ENCODE peak calls at places on chromosomes 13 and 19, in nine cellular contexts. One of them, this sample, is unnamed. For H3K4me1, the result is how much of the 10 kb centered on the place peaks cover.

GRCh38 chr19:8113017-8113416 is 36.4 kb downstream of the FBN3 start:
- DNase-seq in gastrocnemius medialis: no peak
- DNase-seq in A549: no peak
- DNase-seq in GM23248: no peak
- DNase-seq in tibial nerve: no peak
- DNase-seq in heart right ventricle: no peak
- DNase-seq in mesenchymal stem cell: no peak
- DNase-seq in thyroid gland: peak
- DNase-seq in transverse colon: no peak
- DNase-seq in this sample: no peak

GRCh38 chr13:102020611-102021216 is 381.1 kb downstream of the FGF14 start:
- DNase-seq in gastrocnemius medialis: no peak
- DNase-seq in transverse colon: no peak
- DNase-seq in thyroid gland: no peak
- DNase-seq in heart right ventricle: no peak
- DNase-seq in A549: no peak
- DNase-seq in tibial nerve: no peak
- DNase-seq in mesenchymal stem cell: no peak
- DNase-seq in GM23248: no peak
- DNase-seq in this sample: no peak

GRCh38 chr19:39916851-39917396 is 17.5 kb downstream of the FCGBP start:
- DNase-seq in thyroid gland: no peak
- DNase-seq in GM23248: no peak
- DNase-seq in A549: no peak
- DNase-seq in transverse colon: no peak
- DNase-seq in tibial nerve: no peak
- DNase-seq in gastrocnemius medialis: no peak
- DNase-seq in mesenchymal stem cell: no peak
- DNase-seq in heart right ventricle: no peak
- DNase-seq in this sample: no peak

GRCh38 chr13:99446242-99446641 is 55.0 kb upstream of the TM9SF2 start:
- DNase-seq in tibial nerve: no peak
- DNase-seq in gastrocnemius medialis: no peak
- DNase-seq in thyroid gland: no peak
- DNase-seq in transverse colon: no peak
- DNase-seq in A549: no peak
- DNase-seq in GM23248: no peak
- DNase-seq in mesenchymal stem cell: no peak
- DNase-seq in heart right ventricle: no peak
- DNase-seq in this sample: no peak

GRCh38 chr19:8973501-8974091 is 36.6 kb downstream of the MUC16 start:
- DNase-seq in tibial nerve: no peak
- DNase-seq in A549: no peak
- DNase-seq in heart right ventricle: no peak
- DNase-seq in gastrocnemius medialis: no peak
- DNase-seq in GM23248: peak
- DNase-seq in thyroid gland: no peak
- DNase-seq in transverse colon: no peak
- DNase-seq in mesenchymal stem cell: no peak
- DNase-seq in this sample: no peak

GRCh38 chr13:113744197-113745000 is 14.6 kb upstream of the TMEM255B start:
- DNase-seq in gastrocnemius medialis: no peak
- DNase-seq in GM23248: no peak
- DNase-seq in thyroid gland: no peak
- DNase-seq in transverse colon: peak
- DNase-seq in mesenchymal stem cell: no peak
- DNase-seq in A549: no peak
- DNase-seq in heart right ventricle: no peak
- DNase-seq in tibial nerve: no peak
- DNase-seq in this sample: no peak

GRCh38 chr13:80361883-80362327 is 21.0 kb upstream of the SPRY2 start:
- DNase-seq in A549: no peak
- DNase-seq in GM23248: no peak
- DNase-seq in mesenchymal stem cell: peak
- DNase-seq in heart right ventricle: no peak
- DNase-seq in gastrocnemius medialis: no peak
- DNase-seq in tibial nerve: no peak
- DNase-seq in thyroid gland: no peak
- DNase-seq in transverse colon: no peak
- DNase-seq in this sample: no peak

GRCh38 chr19:7533281-7533819 is 2.2 kb upstream of the PNPLA6 start:
- DNase-seq in transverse colon: peak
- DNase-seq in thyroid gland: peak
- DNase-seq in GM23248: peak
- DNase-seq in heart right ventricle: peak
- DNase-seq in mesenchymal stem cell: peak
- DNase-seq in tibial nerve: peak
- DNase-seq in A549: no peak
- DNase-seq in gastrocnemius medialis: no peak
- DNase-seq in this sample: peak

GRCh38 chr19:41350735-41351338 is 2.9 kb downstream of the TGFB1 start:
- DNase-seq in thyroid gland: no peak
- DNase-seq in transverse colon: no peak
- DNase-seq in A549: no peak
- DNase-seq in GM23248: peak
- DNase-seq in heart right ventricle: no peak
- DNase-seq in tibial nerve: no peak
- DNase-seq in mesenchymal stem cell: peak
- DNase-seq in gastrocnemius medialis: no peak
- DNase-seq in this sample: no peak

GRCh38 chr19:41352279-41352608 is 1.5 kb downstream of the TGFB1 start:
- DNase-seq in A549: no peak
- DNase-seq in transverse colon: no peak
- DNase-seq in tibial nerve: no peak
- DNase-seq in gastrocnemius medialis: no peak
- DNase-seq in GM23248: no peak
- DNase-seq in mesenchymal stem cell: peak
- DNase-seq in thyroid gland: no peak
- DNase-seq in heart right ventricle: no peak
- DNase-seq in this sample: no peak

GRCh38 chr19:41352609-41353465 is 885 bp downstream of the TGFB1 start:
- DNase-seq in mesenchymal stem cell: peak
- DNase-seq in GM23248: peak
- DNase-seq in thyroid gland: peak
- DNase-seq in transverse colon: peak
- DNase-seq in tibial nerve: peak
- DNase-seq in A549: peak
- DNase-seq in gastrocnemius medialis: no peak
- DNase-seq in heart right ventricle: peak
- DNase-seq in this sample: peak

GRCh38 chr19:41353466-41354342 is at the start of gene TGFB1:
- DNase-seq in A549: peak
- DNase-seq in GM23248: peak
- DNase-seq in thyroid gland: peak
- DNase-seq in heart right ventricle: peak
- DNase-seq in transverse colon: peak
- DNase-seq in tibial nerve: peak
- DNase-seq in gastrocnemius medialis: peak
- DNase-seq in mesenchymal stem cell: peak
- DNase-seq in this sample: peak

DNA sequence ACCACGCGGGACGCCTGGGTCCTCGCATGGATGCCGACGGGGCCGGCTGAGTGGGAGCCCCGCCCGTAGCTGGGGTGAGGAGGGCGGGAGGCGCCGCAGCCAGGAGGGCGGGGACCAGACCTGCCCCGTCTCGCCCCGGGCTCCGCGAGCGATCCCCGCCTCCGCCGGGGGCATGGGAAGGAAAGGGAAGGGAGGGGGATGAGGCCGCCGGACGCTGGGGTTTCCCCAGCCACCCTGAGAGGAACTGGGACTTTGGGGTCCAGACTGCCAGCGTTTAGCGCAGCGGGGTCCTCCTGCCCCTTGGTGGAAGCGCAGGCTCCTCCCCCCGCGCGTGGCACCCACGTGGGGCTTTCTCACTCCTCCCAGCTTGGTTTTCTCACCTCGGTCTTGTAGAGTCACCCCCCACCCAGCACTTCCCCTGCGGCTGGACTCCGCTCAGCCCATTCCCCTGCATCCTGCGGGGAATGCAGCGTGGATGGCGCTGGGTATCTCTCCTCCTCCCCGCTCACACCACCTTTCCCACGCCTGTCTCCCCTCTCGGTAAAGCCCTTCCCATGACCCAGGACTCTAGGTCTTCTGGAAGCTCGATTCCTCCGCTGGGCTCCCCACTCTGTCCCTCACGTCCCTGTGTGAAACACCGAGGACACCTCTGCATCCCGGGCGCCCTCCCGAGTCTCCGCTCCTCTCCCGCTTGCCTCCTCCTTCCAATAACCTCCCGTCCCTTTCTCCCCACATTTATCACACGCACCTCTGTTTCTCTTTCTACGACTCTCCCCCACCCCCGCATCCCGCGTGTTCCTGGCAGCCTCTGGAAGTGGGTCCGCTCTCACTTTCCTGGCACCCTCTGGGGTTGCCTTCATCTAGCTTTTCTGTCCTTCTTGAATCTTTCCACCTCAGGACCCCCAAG is 2.1 kb downstream of the TGFB1 start:
- DNase-seq in thyroid gland: peak
- DNase-seq in mesenchymal stem cell: peak
- DNase-seq in transverse colon: peak
- DNase-seq in heart right ventricle: peak
- DNase-seq in tibial nerve: no peak
- DNase-seq in gastrocnemius medialis: no peak
- DNase-seq in A549: peak
- DNase-seq in GM23248: peak
- DNase-seq in this sample: no peak
- H3K4me1 ChIP-seq in thyroid gland: under half
- H3K4me1 ChIP-seq in mesenchymal stem cell: under half
- H3K4me1 ChIP-seq in transverse colon: under half
- H3K4me1 ChIP-seq in heart right ventricle: half or more
- H3K4me1 ChIP-seq in tibial nerve: under half
- H3K4me1 ChIP-seq in gastrocnemius medialis: under half
- H3K4me1 ChIP-seq in A549: under half
- H3K4me1 ChIP-seq in GM23248: under half
- H3K4me1 ChIP-seq in this sample: under half

GRCh38 chr19:16853066-16853465 is 23.9 kb downstream of the SIN3B start:
- DNase-seq in gastrocnemius medialis: no peak
- DNase-seq in mesenchymal stem cell: no peak
- DNase-seq in heart right ventricle: no peak
- DNase-seq in A549: no peak
- DNase-seq in tibial nerve: no peak
- DNase-seq in transverse colon: no peak
- DNase-seq in thyroid gland: no peak
- DNase-seq in GM23248: no peak
- DNase-seq in this sample: no peak

GRCh38 chr19:16847407-16847806 is 18.2 kb downstream of the SIN3B start:
- DNase-seq in thyroid gland: no peak
- DNase-seq in A549: no peak
- DNase-seq in transverse colon: no peak
- DNase-seq in GM23248: no peak
- DNase-seq in heart right ventricle: no peak
- DNase-seq in gastrocnemius medialis: no peak
- DNase-seq in tibial nerve: no peak
- DNase-seq in mesenchymal stem cell: no peak
- DNase-seq in this sample: no peak

GRCh38 chr19:16849168-16849567 is 20.0 kb downstream of the SIN3B start:
- DNase-seq in thyroid gland: no peak
- DNase-seq in mesenchymal stem cell: peak
- DNase-seq in tibial nerve: no peak
- DNase-seq in GM23248: peak
- DNase-seq in transverse colon: peak
- DNase-seq in A549: no peak
- DNase-seq in gastrocnemius medialis: no peak
- DNase-seq in heart right ventricle: no peak
- DNase-seq in this sample: no peak

GRCh38 chr19:16850133-16850532 is 20.9 kb downstream of the SIN3B start:
- DNase-seq in transverse colon: no peak
- DNase-seq in A549: no peak
- DNase-seq in mesenchymal stem cell: peak
- DNase-seq in heart right ventricle: no peak
- DNase-seq in thyroid gland: no peak
- DNase-seq in gastrocnemius medialis: no peak
- DNase-seq in tibial nerve: no peak
- DNase-seq in GM23248: peak
- DNase-seq in this sample: no peak

DNA sequence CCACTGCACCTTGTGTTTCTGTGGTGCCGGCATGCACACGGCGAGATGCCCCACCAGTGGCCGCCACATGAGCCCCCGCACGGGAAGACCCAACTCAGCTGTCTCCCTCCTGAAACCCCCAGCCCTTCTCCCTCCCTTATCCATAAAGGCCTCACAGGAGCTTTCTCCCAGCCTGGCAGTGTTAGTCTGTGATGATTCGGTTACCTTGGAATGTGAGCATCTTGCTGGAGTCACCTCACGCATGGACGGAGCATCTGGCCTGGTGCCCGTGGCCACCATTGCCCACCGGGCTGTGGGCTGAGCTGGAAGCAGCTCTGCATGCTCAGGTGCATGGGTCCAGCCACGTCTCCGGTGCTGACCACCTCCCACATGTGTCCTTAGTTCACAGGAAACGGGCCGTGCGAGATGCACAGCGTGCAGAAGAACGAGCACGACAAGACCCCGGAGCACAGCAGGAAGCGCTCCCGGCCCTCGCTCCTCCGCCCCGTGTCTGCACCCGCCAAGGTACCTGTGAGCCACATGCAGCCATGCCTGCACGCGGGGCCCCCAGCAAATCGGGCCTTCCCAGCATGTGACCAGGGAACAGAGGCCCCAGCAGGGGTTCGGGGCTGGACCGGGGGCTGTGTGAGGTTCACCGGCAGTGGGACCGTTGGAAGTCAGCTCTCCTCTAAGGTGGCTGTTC is 22.0 kb downstream of the SIN3B start:
- DNase-seq in GM23248: peak
- DNase-seq in gastrocnemius medialis: no peak
- DNase-seq in tibial nerve: no peak
- DNase-seq in A549: no peak
- DNase-seq in transverse colon: no peak
- DNase-seq in heart right ventricle: no peak
- DNase-seq in mesenchymal stem cell: peak
- DNase-seq in thyroid gland: no peak
- DNase-seq in this sample: no peak
- H3K27ac ChIP-seq in GM23248: no peak
- H3K27ac ChIP-seq in gastrocnemius medialis: no peak
- H3K27ac ChIP-seq in tibial nerve: no peak
- H3K27ac ChIP-seq in A549: peak
- H3K27ac ChIP-seq in transverse colon: no peak
- H3K27ac ChIP-seq in heart right ventricle: no peak
- H3K27ac ChIP-seq in mesenchymal stem cell: peak
- H3K27ac ChIP-seq in thyroid gland: no peak
- H3K27ac ChIP-seq in this sample: no peak

GRCh38 chr13:40604135-40604534 is 62.3 kb downstream of the FOXO1 start:
- DNase-seq in transverse colon: no peak
- DNase-seq in tibial nerve: no peak
- DNase-seq in GM23248: no peak
- DNase-seq in thyroid gland: no peak
- DNase-seq in mesenchymal stem cell: no peak
- DNase-seq in heart right ventricle: no peak
- DNase-seq in gastrocnemius medialis: no peak
- DNase-seq in A549: no peak
- DNase-seq in this sample: no peak
- H3K4me1 ChIP-seq in transverse colon: under half
- H3K4me1 ChIP-seq in tibial nerve: under half
- H3K4me1 ChIP-seq in GM23248: under half
- H3K4me1 ChIP-seq in thyroid gland: under half
- H3K4me1 ChIP-seq in mesenchymal stem cell: under half
- H3K4me1 ChIP-seq in heart right ventricle: under half
- H3K4me1 ChIP-seq in gastrocnemius medialis: half or more
- H3K4me1 ChIP-seq in A549: under half
- H3K4me1 ChIP-seq in this sample: under half

DNA sequence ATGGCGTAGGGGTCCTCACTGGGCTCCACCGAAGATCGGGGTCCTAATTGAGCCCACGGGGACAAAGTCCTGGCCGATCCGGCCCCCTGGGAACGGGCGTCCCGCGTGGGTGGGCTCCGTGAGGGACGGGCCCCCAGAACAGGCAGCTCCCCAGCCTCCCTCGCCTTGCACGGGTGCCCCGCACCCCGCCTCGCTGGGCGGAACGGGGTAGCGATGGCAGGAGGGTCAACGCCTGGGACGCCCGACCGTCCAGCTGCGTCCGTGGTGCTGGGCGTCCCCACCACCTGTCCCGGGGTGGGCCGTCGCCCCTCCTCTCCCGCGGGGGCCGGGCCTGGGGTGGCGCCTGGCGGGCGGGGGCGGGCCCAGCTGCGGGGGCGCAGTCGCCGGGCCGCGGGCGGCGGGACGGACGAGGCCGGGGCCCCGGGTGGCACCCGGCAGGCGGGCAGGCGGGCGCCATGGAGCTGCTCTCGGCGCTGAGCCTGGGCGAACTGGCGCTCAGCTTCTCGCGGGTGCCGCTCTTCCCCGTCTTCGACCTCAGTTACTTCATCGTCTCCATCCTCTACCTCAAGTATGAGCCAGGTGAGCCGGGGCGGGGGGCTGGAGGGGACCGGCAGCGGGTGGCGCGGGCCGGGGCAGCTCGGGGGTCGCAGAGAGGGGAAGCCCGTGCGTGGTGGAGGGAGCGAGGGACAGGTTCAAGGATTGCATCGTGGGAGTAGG is at the start of gene TMEM38A:
- DNase-seq in gastrocnemius medialis: peak
- DNase-seq in transverse colon: peak
- DNase-seq in thyroid gland: peak
- DNase-seq in GM23248: peak
- DNase-seq in tibial nerve: peak
- DNase-seq in mesenchymal stem cell: peak
- DNase-seq in A549: no peak
- DNase-seq in heart right ventricle: peak
- DNase-seq in this sample: peak
- H3K27ac ChIP-seq in gastrocnemius medialis: peak
- H3K27ac ChIP-seq in transverse colon: peak
- H3K27ac ChIP-seq in thyroid gland: peak
- H3K27ac ChIP-seq in GM23248: peak
- H3K27ac ChIP-seq in tibial nerve: peak
- H3K27ac ChIP-seq in mesenchymal stem cell: peak
- H3K27ac ChIP-seq in A549: peak
- H3K27ac ChIP-seq in heart right ventricle: peak
- H3K27ac ChIP-seq in this sample: peak

This sample was measured in prostate gland.